ENCODE peak calls at places on chromosomes 3 and 15, in nine cellular contexts. I is H9; M is tibial nerve; S is upper lobe of left lung; B is psoas muscle; W is lung; H is CD8-positive, alpha-beta memory T cell; V is HepG2; T is cardiac muscle cell. Z is an unnamed sample. For H3K4me1, the result is how much of the 10 kb centered on the place peaks cover.

GRCh38 chr15:40265355-40265754 is 17.5 kb downstream of the ANKRD63 start:
- DNase-seq in I (no peak), M (no peak), S (no peak), B (no peak), W (no peak), H (no peak), V (no peak), T (no peak), Z (no peak)

GRCh38 chr3:195441971-195442572 is 748 bp downstream of the ACAP2 start:
- DNase-seq in I (peak), M (no peak), S (peak), B (peak), W (peak), H (peak), V (no peak), T (peak), Z (peak)

GRCh38 chr3:173932624-173933023 is 535.1 kb downstream of the NLGN1 start:
- DNase-seq in I (no peak), M (no peak), S (no peak), B (no peak), W (no peak), H (no peak), V (no peak), T (peak), Z (no peak)

GRCh38 chr3:10474847-10475246 is 30.5 kb downstream of the ATP2B2 start:
- DNase-seq in I (no peak), M (no peak), S (no peak), B (no peak), W (no peak), H (no peak), V (no peak), T (no peak), Z (no peak)

GRCh38 chr3:138332472-138333073 is 2.9 kb upstream of the NME9 start:
- DNase-seq in I (no peak), M (no peak), S (no peak), B (no peak), W (no peak), H (no peak), V (peak), T (peak), Z (no peak)

GRCh38 chr3:112333002-112333385 is at the start of gene CD200:
- DNase-seq in I (peak), M (peak), S (peak), B (peak), W (peak), H (peak), V (no peak), T (peak), Z (peak)

GRCh38 chr3:71859128-71859519 is 74.2 kb upstream of the PROK2 start:
- DNase-seq in I (no peak), M (no peak), S (peak), B (no peak), W (no peak), H (peak), V (peak), T (peak), Z (peak)

GRCh38 chr3:48194446-48195071 is 6.3 kb upstream of the CDC25A start:
- DNase-seq in I (peak), M (peak), S (peak), B (peak), W (peak), H (no peak), V (peak), T (peak), Z (no peak)

GRCh38 chr3:9151240-9151639 is 98.2 kb downstream of the SRGAP3 start:
- DNase-seq in I (no peak), M (no peak), S (no peak), B (peak), W (no peak), H (no peak), V (no peak), T (no peak), Z (no peak)

GRCh38 chr15:38879909-38880471 is 315.4 kb upstream of the RASGRP1 start:
- DNase-seq in I (no peak), M (peak), S (peak), B (peak), W (peak), H (no peak), V (no peak), T (peak), Z (no peak)

GRCh38 chr3:192082733-192083660 is 622.0 kb downstream of the PYDC2 start:
- DNase-seq in I (no peak), M (no peak), S (no peak), B (no peak), W (no peak), H (no peak), V (no peak), T (no peak), Z (no peak)

GRCh38 chr3:183330881-183331280 is 77.8 kb downstream of the B3GNT5 start:
- DNase-seq in I (peak), M (no peak), S (no peak), B (no peak), W (no peak), H (no peak), V (no peak), T (no peak), Z (no peak)

GRCh38 chr15:52615302-52615701 is 46.5 kb upstream of the ARPP19 start:
- DNase-seq in I (no peak), M (no peak), S (no peak), B (no peak), W (no peak), H (no peak), V (peak), T (no peak), Z (no peak)

GRCh38 chr3:15265655-15266509 is 59.8 kb downstream of the CAPN7 start:
- DNase-seq in I (no peak), M (no peak), S (no peak), B (no peak), W (no peak), H (no peak), V (no peak), T (no peak), Z (no peak)

GRCh38 chr3:132196113-132196512 is 121.1 kb upstream of the ACP3 start:
- DNase-seq in I (no peak), M (no peak), S (no peak), B (no peak), W (no peak), H (no peak), V (no peak), T (no peak), Z (no peak)

GRCh38 chr3:138043266-138044029 is 33.5 kb downstream of the CLDN18 start:
- DNase-seq in I (no peak), M (no peak), S (no peak), B (no peak), W (no peak), H (no peak), V (no peak), T (peak), Z (no peak)

GRCh38 chr3:34016925-34017592 is 218.6 kb downstream of the PDCD6IP start:
- DNase-seq in I (no peak), M (no peak), S (no peak), B (no peak), W (no peak), H (peak), V (no peak), T (no peak), Z (no peak)
- H3K4me1 ChIP-seq in I (under half), M (under half), S (under half), B (under half), W (under half), H (under half), V (under half), T (under half), Z (under half)

GRCh38 chr3:98766924-98767323 is 3.8 kb downstream of the ST3GAL6 start:
- DNase-seq in I (no peak), M (no peak), S (no peak), B (no peak), W (no peak), H (no peak), V (no peak), T (no peak), Z (no peak)

GRCh38 chr3:98763076-98763475 is at the start of gene ST3GAL6:
- DNase-seq in I (no peak), M (no peak), S (peak), B (no peak), W (peak), H (no peak), V (no peak), T (peak), Z (no peak)

GRCh38 chr3:98763814-98764691 is 913 bp downstream of the ST3GAL6 start:
- DNase-seq in I (no peak), M (no peak), S (no peak), B (no peak), W (no peak), H (no peak), V (no peak), T (peak), Z (no peak)

GRCh38 chr3:98764692-98765002 is 1.5 kb downstream of the ST3GAL6 start:
- DNase-seq in I (no peak), M (no peak), S (no peak), B (no peak), W (no peak), H (no peak), V (no peak), T (no peak), Z (no peak)

DNA sequence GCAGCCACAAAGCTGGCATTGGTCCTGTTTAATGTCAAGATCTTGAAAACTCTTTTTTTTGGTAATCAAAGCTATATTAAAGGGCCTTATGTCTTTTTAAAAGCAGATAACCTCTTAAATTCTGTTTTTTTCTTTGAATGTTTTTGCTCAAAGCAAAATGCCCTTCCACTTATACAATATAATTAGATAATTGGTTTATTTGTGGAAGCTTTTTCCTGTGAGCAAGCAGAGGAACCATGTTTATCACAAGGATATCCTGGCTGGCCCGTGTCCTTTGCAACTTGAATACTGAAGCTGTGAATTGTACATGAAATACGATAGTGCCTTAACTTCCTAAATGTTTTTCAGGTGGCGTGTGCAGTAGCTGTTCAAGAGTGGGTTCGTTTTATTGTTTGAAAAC is 2.6 kb downstream of the ST3GAL6 start:
- DNase-seq in I (no peak), M (no peak), S (no peak), B (no peak), W (no peak), H (no peak), V (no peak), T (no peak), Z (no peak)
- H3K4me1 ChIP-seq in I (under half), M (under half), S (half or more), B (half or more), W (half or more), H (under half), V (under half), T (half or more), Z (under half)

GRCh38 chr15:91867581-91868026 is 14.1 kb downstream of the SLCO3A1 start:
- DNase-seq in I (peak), M (no peak), S (peak), B (peak), W (peak), H (no peak), V (no peak), T (peak), Z (no peak)
- H3K4me1 ChIP-seq in I (under half), M (under half), S (half or more), B (under half), W (under half), H (half or more), V (under half), T (half or more), Z (half or more)

DNA sequence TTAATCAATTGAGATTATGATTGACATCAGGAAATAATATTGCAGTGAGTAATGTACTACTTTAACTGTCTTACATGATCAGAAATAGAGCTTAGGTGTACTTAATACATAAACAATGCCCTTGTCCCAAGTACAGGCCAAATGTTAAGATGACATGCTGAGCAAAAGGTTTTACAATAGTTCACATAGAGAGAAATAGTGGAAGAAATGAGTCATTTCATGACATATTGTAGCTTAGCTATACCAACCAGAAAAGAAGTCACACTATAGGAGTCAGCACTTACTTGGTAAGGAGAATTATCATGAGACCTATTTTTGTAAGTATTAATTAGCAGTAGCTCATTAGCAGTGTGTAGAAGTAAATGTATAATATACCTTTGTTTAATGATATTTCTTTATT is 96.4 kb upstream of the NANOGP8 start:
- DNase-seq in I (no peak), M (no peak), S (no peak), B (no peak), W (no peak), H (no peak), V (no peak), T (peak), Z (no peak)
- H3K4me1 ChIP-seq in I (under half), M (under half), S (under half), B (under half), W (under half), H (under half), V (under half), T (under half), Z (under half)

DNA sequence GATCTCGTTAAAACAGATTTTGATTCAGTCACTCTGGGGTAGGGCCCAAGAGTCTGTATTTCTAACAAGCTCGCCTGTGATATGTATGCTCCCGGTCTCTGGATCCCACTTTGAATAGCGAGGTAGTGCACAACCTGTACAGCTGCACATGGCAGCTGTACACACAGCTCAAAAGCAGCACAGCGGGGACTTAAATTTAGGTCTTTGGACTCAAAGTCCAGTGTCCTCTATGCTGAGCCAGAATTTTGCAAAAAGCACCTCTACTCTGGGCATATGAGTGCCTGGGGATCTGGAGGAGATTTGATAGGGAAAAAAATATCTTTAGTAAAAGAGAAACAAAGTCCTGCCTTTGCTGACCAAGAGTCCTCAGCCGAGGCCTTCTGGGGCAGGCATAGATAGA is 83.1 kb downstream of the HMG20A start:
- DNase-seq in I (no peak), M (no peak), S (no peak), B (no peak), W (no peak), H (no peak), V (no peak), T (no peak), Z (no peak)
- H3K4me1 ChIP-seq in I (under half), M (under half), S (under half), B (under half), W (under half), H (under half), V (half or more), T (under half), Z (under half)

GRCh38 chr3:185778821-185779220 is 46.0 kb downstream of the IGF2BP2 start:
- DNase-seq in I (no peak), M (no peak), S (no peak), B (no peak), W (no peak), H (no peak), V (no peak), T (no peak), Z (no peak)
- H3K4me1 ChIP-seq in I (under half), M (under half), S (under half), B (under half), W (under half), H (under half), V (half or more), T (under half), Z (under half)

GRCh38 chr15:41494922-41495735 is 1.5 kb downstream of the ITPKA start:
- DNase-seq in I (peak), M (no peak), S (no peak), B (no peak), W (no peak), H (peak), V (no peak), T (no peak), Z (no peak)
- H3K4me1 ChIP-seq in I (under half), M (under half), S (under half), B (under half), W (under half), H (under half), V (under half), T (under half), Z (under half)

DNA sequence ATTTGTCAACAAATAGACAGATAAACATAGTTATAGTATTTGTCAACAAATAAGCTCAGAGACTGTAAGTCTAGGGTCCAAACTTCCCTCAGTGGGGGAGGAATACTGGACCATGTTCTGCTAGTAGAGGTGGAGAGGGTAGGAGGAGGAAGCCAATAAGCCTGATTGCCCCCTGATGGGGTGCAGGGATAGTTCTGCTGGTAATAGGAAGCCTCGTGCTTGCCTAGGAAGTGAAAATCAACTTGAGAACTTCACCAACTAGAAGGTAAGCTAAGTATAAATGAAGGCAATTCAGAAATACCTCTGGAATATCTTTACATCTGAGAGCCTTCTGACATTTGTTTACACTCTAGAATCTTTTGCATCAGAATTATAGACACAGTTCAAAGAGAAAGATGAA is 225.5 kb upstream of the TBC1D5 start:
- DNase-seq in I (no peak), M (no peak), S (no peak), B (no peak), W (no peak), H (no peak), V (no peak), T (no peak), Z (no peak)
- H3K4me1 ChIP-seq in I (under half), M (under half), S (under half), B (under half), W (under half), H (under half), V (under half), T (under half), Z (under half)

DNA sequence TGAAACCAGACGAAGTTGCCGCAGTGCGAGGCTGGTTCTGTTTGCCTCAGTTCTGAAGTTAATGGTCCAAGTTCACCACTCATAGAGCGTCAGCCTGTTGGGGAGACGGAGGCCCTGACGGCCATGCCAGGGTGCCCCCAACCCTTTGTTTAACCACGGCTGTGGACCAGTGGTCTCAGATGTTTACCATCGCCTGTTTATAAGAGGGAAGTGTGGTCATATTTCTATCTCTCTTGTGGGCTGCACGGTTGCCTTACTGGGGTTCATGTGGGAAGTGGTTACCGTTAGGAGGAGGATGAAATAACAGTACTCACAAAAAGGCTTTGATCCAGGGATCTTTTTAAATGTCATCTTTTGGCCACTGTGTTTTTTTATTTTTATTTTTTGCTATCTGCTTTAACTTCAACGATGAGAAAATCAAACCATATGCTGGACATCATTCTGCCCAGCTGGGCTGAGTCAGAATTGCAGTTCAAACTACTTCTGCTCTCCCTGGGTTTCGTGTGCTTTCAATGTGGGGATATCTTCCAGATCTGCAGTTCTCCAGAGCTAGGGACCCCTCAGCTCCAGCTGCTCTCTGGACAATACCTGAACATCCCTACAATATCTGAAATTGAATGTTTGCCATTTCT is 17.8 kb downstream of the SMAD3 start:
- DNase-seq in I (no peak), M (no peak), S (no peak), B (no peak), W (no peak), H (no peak), V (no peak), T (no peak), Z (no peak)
- H3K4me1 ChIP-seq in I (under half), M (under half), S (half or more), B (half or more), W (under half), H (half or more), V (half or more), T (half or more), Z (half or more)

GRCh38 chr15:63389902-63390301 is 8.3 kb upstream of the CA12 start:
- DNase-seq in I (no peak), M (no peak), S (peak), B (peak), W (peak), H (no peak), V (peak), T (no peak), Z (no peak)

GRCh38 chr15:63388511-63388910 is 6.9 kb upstream of the CA12 start:
- DNase-seq in I (no peak), M (no peak), S (no peak), B (no peak), W (no peak), H (no peak), V (no peak), T (no peak), Z (no peak)

GRCh38 chr15:63392355-63393009 is 10.8 kb upstream of the CA12 start:
- DNase-seq in I (no peak), M (no peak), S (no peak), B (no peak), W (no peak), H (no peak), V (no peak), T (no peak), Z (no peak)

GRCh38 chr15:63391669-63392354 is 10.2 kb upstream of the CA12 start:
- DNase-seq in I (no peak), M (no peak), S (no peak), B (no peak), W (no peak), H (no peak), V (no peak), T (no peak), Z (no peak)

GRCh38 chr15:63390689-63391088 is 9.0 kb upstream of the CA12 start:
- DNase-seq in I (no peak), M (no peak), S (no peak), B (no peak), W (no peak), H (no peak), V (no peak), T (no peak), Z (no peak)
- H3K4me1 ChIP-seq in I (under half), M (under half), S (under half), B (under half), W (under half), H (under half), V (under half), T (under half), Z (under half)

Z was measured in effector memory CD4-positive, alpha-beta T cell.